ENCODE peak calls at places on chromosomes 5 and 9, in four cellular contexts. G, S, N and R are unnamed samples.

GRCh38 chr5:139402561-139403158 is 1.2 kb downstream of the SPATA24 start:
- DNase-seq in G (no peak), S (peak), N (no peak), R (peak)

GRCh38 chr5:180289433-180289832 is 2.5 kb downstream of the MAPK9 start:
- DNase-seq in G (no peak), S (no peak), N (no peak), R (no peak)

GRCh38 chr9:131837316-131837715 is 97.4 kb upstream of the RAPGEF1 start:
- DNase-seq in G (no peak), S (no peak), N (no peak), R (no peak)

GRCh38 chr9:97873410-97873809 is 20.4 kb downstream of the FOXE1 start:
- DNase-seq in G (no peak), S (no peak), N (no peak), R (no peak)

GRCh38 chr9:132094314-132094791 is 14.7 kb upstream of the MED27 start:
- DNase-seq in G (no peak), S (no peak), N (no peak), R (no peak)

GRCh38 chr5:170070556-170071412 is 34.9 kb upstream of the FOXI1 start:
- DNase-seq in G (no peak), S (peak), N (no peak), R (no peak)

GRCh38 chr9:76453785-76454184 is 5.2 kb upstream of the GCNT1 start:
- DNase-seq in G (no peak), S (no peak), N (no peak), R (no peak)

GRCh38 chr5:141934099-141934844 is 10.6 kb downstream of the DELE1 start:
- DNase-seq in G (no peak), S (no peak), N (no peak), R (no peak)

GRCh38 chr9:32395483-32396216 is 11.2 kb downstream of the ACO1 start:
- DNase-seq in G (no peak), S (no peak), N (no peak), R (no peak)

GRCh38 chr9:113993838-113994540 is 84.1 kb downstream of the AMBP start:
- DNase-seq in G (no peak), S (no peak), N (no peak), R (no peak)

GRCh38 chr5:132477784-132478497 is 12.6 kb downstream of the IRF1 start:
- DNase-seq in G (peak), S (no peak), N (no peak), R (peak)

GRCh38 chr5:137997726-137998213 is 35.1 kb downstream of the FAM13B start:
- DNase-seq in G (no peak), S (no peak), N (peak), R (peak)

GRCh38 chr9:71741841-71742648 is 26.3 kb downstream of the CEMIP2 start:
- DNase-seq in G (no peak), S (no peak), N (no peak), R (no peak)

GRCh38 chr9:97660345-97660744 is 26.7 kb downstream of the NCBP1 start:
- DNase-seq in G (no peak), S (no peak), N (no peak), R (no peak)

GRCh38 chr9:37996050-37996811 is 72.8 kb downstream of the SHB start:
- DNase-seq in G (no peak), S (no peak), N (no peak), R (no peak)

GRCh38 chr5:53430618-53431252 is 49.7 kb upstream of the FST start:
- DNase-seq in G (no peak), S (peak), N (no peak), R (peak)
- TF ChIP-seq CTCF in G (no peak), S (peak), N (peak), R (peak)

GRCh38 chr9:125241863-125242739 is 958 bp upstream of the HSPA5 start:
- DNase-seq in G (no peak), S (no peak), N (no peak), R (no peak)

GRCh38 chr9:125238915-125239446 is 2.2 kb downstream of the HSPA5 start:
- DNase-seq in G (no peak), S (no peak), N (no peak), R (no peak)

GRCh38 chr9:125240649-125240999 is 519 bp downstream of the HSPA5 start:
- DNase-seq in G (no peak), S (no peak), N (peak), R (peak)

GRCh38 chr9:125239631-125240597 is 1.2 kb downstream of the HSPA5 start:
- DNase-seq in G (no peak), S (no peak), N (no peak), R (no peak)

DNA sequence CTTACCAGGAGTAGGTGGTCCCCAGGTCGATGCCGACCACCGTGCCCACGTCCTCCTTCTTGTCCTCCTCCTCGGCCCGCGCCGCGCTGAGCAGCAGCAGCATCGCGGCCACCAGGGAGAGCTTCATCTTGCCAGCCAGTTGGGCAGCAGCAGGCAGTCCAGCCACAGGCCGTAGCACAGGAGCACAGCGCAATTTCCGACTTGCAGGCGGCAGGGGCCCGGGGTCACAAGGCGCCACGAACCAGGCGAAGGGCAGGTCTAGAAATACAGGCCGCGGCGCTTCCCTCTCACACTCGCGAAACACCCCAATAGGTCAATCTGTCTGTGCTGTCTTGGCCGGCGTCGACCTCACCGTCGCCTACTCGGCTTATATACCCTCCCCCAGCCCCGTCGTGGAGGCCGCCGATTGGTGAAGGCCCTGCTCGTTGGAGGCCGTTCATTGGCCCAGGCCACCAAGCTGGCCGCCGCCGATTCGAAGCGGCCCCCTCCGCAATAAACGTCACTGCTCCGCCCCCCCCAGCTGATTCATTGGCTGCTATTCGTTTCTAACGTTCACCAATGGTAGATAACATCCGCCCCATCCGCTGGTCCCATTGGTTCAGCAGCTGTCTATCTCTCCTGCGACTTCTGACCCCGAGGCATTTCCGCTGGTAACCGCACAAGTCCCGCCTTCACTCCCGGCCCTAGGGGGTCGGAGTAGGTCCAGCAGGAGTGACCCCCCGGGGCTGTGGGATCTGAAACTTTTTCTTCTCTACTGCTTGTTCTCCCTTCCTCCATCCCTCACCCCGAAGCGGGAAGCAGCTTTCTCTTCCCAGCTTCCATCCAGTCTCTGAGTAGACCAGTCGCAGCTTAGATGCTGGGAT is at the start of gene HSPA5:
- DNase-seq in G (peak), S (peak), N (peak), R (peak)
- TF ChIP-seq CTCF in G (no peak), S (no peak), N (no peak), R (no peak)

GRCh38 chr9:120365386-120365785 is 214.6 kb downstream of the CDK5RAP2 start:
- DNase-seq in G (no peak), S (no peak), N (no peak), R (no peak)

GRCh38 chr9:120369608-120370220 is 210.3 kb downstream of the CDK5RAP2 start:
- DNase-seq in G (no peak), S (no peak), N (no peak), R (no peak)

GRCh38 chr9:120368799-120369198 is 211.2 kb downstream of the CDK5RAP2 start:
- DNase-seq in G (no peak), S (no peak), N (no peak), R (no peak)

GRCh38 chr9:120363697-120364096 is 216.3 kb downstream of the CDK5RAP2 start:
- DNase-seq in G (no peak), S (no peak), N (no peak), R (no peak)

GRCh38 chr9:120366646-120367019 is 213.3 kb downstream of the CDK5RAP2 start:
- DNase-seq in G (no peak), S (peak), N (no peak), R (no peak)
- TF ChIP-seq CTCF in G (no peak), S (no peak), N (no peak), R (no peak)

GRCh38 chr9:95778957-95779356 is 96.5 kb upstream of the ERCC6L2 start:
- DNase-seq in G (no peak), S (no peak), N (no peak), R (no peak)
- TF ChIP-seq CTCF in G (no peak), S (no peak), N (no peak), R (no peak)

GRCh38 chr9:121053544-121053943 is 3.5 kb upstream of the C5 start:
- DNase-seq in G (no peak), S (no peak), N (no peak), R (no peak)

GRCh38 chr9:121059513-121059912 is 9.4 kb upstream of the C5 start:
- DNase-seq in G (no peak), S (no peak), N (no peak), R (no peak)

GRCh38 chr9:121057821-121058220 is 7.7 kb upstream of the C5 start:
- DNase-seq in G (no peak), S (no peak), N (no peak), R (no peak)

GRCh38 chr9:121059998-121060636 is 10.0 kb upstream of the C5 start:
- DNase-seq in G (no peak), S (peak), N (peak), R (peak)

GRCh38 chr9:121055642-121056143 is 5.6 kb upstream of the C5 start:
- DNase-seq in G (no peak), S (no peak), N (no peak), R (peak)
- TF ChIP-seq CTCF in G (peak), S (peak), N (peak), R (peak)

GRCh38 chr5:80275347-80275746 is 19.5 kb upstream of the SERINC5 start:
- DNase-seq in G (no peak), S (no peak), N (no peak), R (peak)
- TF ChIP-seq CTCF in G (peak), S (peak), N (peak), R (peak)

DNA sequence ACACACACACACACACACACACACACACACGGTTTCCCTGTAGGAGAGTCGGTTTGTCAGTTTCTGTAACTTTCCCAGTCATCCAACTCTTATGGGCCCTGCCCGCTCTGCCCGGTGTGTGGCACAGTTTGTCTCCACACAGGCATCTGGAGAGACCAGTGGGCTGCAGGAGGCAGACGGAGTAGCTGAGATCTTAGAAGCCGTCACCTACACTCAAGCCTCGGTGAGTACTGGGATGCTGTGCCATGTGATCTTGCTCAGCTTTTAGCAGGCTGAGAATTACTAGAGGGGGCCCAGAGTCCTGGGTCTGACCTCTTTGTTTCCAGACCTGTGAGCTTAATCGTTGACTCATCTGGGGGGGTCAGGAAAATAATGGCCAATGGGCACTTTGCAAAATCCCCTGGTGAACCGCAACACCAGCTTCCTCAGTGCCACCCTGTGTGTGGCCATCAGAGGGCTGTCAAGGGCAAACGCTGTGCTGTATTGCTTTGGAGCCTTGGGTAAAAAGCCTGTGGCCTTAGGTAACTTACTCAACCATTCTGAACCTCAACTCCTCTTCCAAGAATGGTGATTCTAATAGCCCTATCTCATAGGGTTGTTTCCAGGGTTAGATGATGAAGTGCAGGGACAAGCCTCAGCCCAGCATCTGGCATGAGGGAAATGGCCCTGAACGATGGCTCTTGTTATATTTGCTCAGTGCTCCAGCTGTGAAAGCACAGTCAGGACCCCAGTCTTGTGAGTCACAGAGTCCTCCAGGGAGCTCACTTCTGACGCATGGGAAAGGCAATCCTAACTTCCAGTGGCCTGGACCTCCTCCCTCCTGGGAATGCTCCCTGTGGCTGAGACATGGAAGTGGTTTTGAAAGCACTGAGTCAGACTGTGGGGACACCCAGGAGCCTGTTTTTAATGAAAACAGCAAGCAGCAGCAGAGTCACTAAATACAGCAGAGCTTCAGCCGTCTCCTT is 45.6 kb downstream of the COL15A1 start:
- DNase-seq in G (no peak), S (peak), N (no peak), R (peak)
- TF ChIP-seq CTCF in G (no peak), S (no peak), N (no peak), R (peak)

GRCh38 chr5:436641-436975 is 6.4 kb upstream of the EXOC3 start:
- DNase-seq in G (no peak), S (no peak), N (no peak), R (no peak)

GRCh38 chr5:434443-435146 is 8.4 kb upstream of the EXOC3 start:
- DNase-seq in G (no peak), S (no peak), N (no peak), R (no peak)

GRCh38 chr5:435156-435790 is 7.7 kb upstream of the EXOC3 start:
- DNase-seq in G (no peak), S (no peak), N (no peak), R (no peak)

GRCh38 chr5:437281-437771 is 5.7 kb upstream of the EXOC3 start:
- DNase-seq in G (no peak), S (no peak), N (no peak), R (no peak)

GRCh38 chr5:435961-436640 is 6.9 kb upstream of the EXOC3 start:
- DNase-seq in G (no peak), S (no peak), N (no peak), R (peak)
- TF ChIP-seq CTCF in G (no peak), S (peak), N (no peak), R (peak)